ENCODE peak calls at places on chromosomes 4 and X, in six cellular contexts. A is tibial nerve, S is heart right ventricle, U is right atrium auricular region, R is fibroblast of lung, H is ovary. E is an unnamed sample.

GRCh38 chrX:148658115-148658725 is 157.8 kb downstream of the AFF2 start:
- DNase-seq in A (no peak), S (no peak), U (no peak), R (no peak), H (no peak), E (no peak)

GRCh38 chrX:68084765-68085164 is 348.5 kb downstream of the OPHN1 start:
- DNase-seq in A (peak; percentile 48), S (no peak), U (no peak), R (peak; percentile 65), H (peak; percentile 37), E (no peak)

GRCh38 chr4:38101563-38101962 is 141.4 kb downstream of the PTTG2 start:
- DNase-seq in A (no peak), S (no peak), U (no peak), R (no peak), H (no peak), E (no peak)

GRCh38 chrX:55486736-55487135 is 2.9 kb downstream of the USP51 start:
- DNase-seq in A (no peak), S (no peak), U (no peak), R (no peak), H (no peak), E (no peak)

GRCh38 chr4:4821577-4821976 is 37.9 kb upstream of the MSX1 start:
- DNase-seq in A (no peak), S (no peak), U (no peak), R (no peak), H (no peak), E (no peak)

GRCh38 chr4:4418676-4419370 is 31.9 kb downstream of the NSG1 start:
- DNase-seq in A (no peak), S (no peak), U (no peak), R (no peak), H (peak; percentile 4), E (no peak)

GRCh38 chr4:41256131-41256739 is 493 bp upstream of the UCHL1 start:
- DNase-seq in A (no peak), S (no peak), U (no peak), R (peak; percentile 70), H (no peak), E (no peak)

GRCh38 chr4:12679217-12679616 is 804.9 kb downstream of the RAB28 start:
- DNase-seq in A (no peak), S (no peak), U (no peak), R (no peak), H (no peak), E (no peak)

GRCh38 chrX:39017062-39017461 is 215.8 kb downstream of the MID1IP1 start:
- DNase-seq in A (no peak), S (no peak), U (no peak), R (no peak), H (no peak), E (no peak)

GRCh38 chr4:2059034-2059725 is at the start of gene NAT8L:
- DNase-seq in A (no peak), S (peak; percentile 13), U (no peak), R (no peak), H (no peak), E (no peak)

GRCh38 chr4:140251566-140251965 is 97.6 kb upstream of the MAML3 start:
- DNase-seq in A (no peak), S (no peak), U (no peak), R (no peak), H (no peak), E (no peak)

GRCh38 chr4:107888237-107888636 is 43.1 kb upstream of the CYP2U1 start:
- DNase-seq in A (no peak), S (no peak), U (no peak), R (no peak), H (no peak), E (no peak)

GRCh38 chrX:119398587-119398973 is 556 bp upstream of the SLC25A43 start:
- DNase-seq in A (no peak), S (no peak), U (no peak), R (peak; percentile 11), H (no peak), E (no peak)

GRCh38 chr4:99808260-99808857 is 8.3 kb upstream of the DAPP1 start:
- DNase-seq in A (peak; percentile 14), S (peak; percentile 47), U (peak; percentile 76), R (peak; percentile 58), H (peak; percentile 30), E (no peak)

GRCh38 chr4:2250003-2250763 is 8.3 kb upstream of the HAUS3 start:
- DNase-seq in A (no peak), S (no peak), U (peak; percentile 52), R (no peak), H (no peak), E (no peak)

GRCh38 chr4:8238515-8239053 is 31.0 kb upstream of the HTRA3 start:
- DNase-seq in A (no peak), S (peak; percentile 18), U (no peak), R (no peak), H (no peak), E (no peak)

GRCh38 chr4:140504261-140504660 is 6.2 kb upstream of the MGAT4D start:
- DNase-seq in A (no peak), S (no peak), U (no peak), R (no peak), H (no peak), E (no peak)

GRCh38 chrX:2875798-2876399 is 47.2 kb downstream of the GYG2 start:
- DNase-seq in A (no peak), S (no peak), U (peak; percentile 11), R (peak; percentile 14), H (no peak), E (no peak)

GRCh38 chrX:56763556-56764152 is 34.6 kb downstream of the NBDY start:
- DNase-seq in A (no peak), S (no peak), U (peak; percentile 83), R (no peak), H (peak; percentile 89), E (no peak)

GRCh38 chrX:103311401-103311785 is 603 bp upstream of the BEX2 start:
- DNase-seq in A (no peak), S (no peak), U (no peak), R (no peak), H (no peak), E (no peak)

GRCh38 chr4:98284640-98285046 is 23.5 kb downstream of the RAP1GDS1 start:
- DNase-seq in A (no peak), S (no peak), U (no peak), R (no peak), H (no peak), E (no peak)

GRCh38 chrX:129957241-129958099 is 25.0 kb upstream of the BCORL1 start:
- DNase-seq in A (peak; percentile 32), S (peak; percentile 67), U (peak; percentile 63), R (peak; percentile 44), H (peak; percentile 62), E (no peak)

GRCh38 chrX:140709421-140709846 is at the start of gene LINC00632:
- DNase-seq in A (no peak), S (no peak), U (no peak), R (peak; percentile 40), H (no peak), E (no peak)

GRCh38 chr4:125728568-125728967 is 413.8 kb downstream of the FAT4 start:
- DNase-seq in A (no peak), S (no peak), U (no peak), R (peak; percentile 93), H (no peak), E (no peak)

GRCh38 chr4:4386736-4387392 is at the start of gene NSG1:
- DNase-seq in A (no peak), S (peak; percentile 36), U (no peak), R (no peak), H (peak; percentile 42), E (no peak)

GRCh38 chrX:23854122-23854521 is 53.6 kb downstream of the APOO start:
- DNase-seq in A (no peak), S (no peak), U (no peak), R (no peak), H (no peak), E (no peak)
- TF ChIP-seq CTCF in A (no peak), S (no peak), U (no peak), R (no peak), H (no peak), E (no peak)

DNA sequence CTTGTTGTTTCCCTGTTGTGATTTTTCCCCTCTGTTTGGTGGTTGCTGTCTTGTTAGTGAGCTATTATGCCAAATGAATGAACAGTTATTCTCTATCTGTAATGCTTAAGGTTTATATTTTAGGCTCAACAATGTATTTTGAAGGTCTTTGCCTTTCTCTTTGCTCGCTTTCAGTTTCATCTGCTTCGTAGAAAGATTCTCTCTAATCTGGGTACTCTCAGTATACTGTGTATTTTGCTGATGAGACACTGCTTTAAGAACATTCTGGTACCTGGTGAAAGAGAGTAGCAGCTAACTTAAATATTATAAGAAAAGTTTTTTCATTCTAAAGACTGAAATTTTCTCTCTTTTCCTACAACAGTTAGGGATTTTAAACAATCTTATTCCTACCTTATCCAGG is 1274.7 kb upstream of the PABPC4L start:
- DNase-seq in A (no peak), S (no peak), U (no peak), R (no peak), H (no peak), E (no peak)
- H3K4me3 ChIP-seq in A (no peak overlapping the region), S (no peak overlapping the region), U (no peak overlapping the region), R (no peak overlapping the region), H (no peak overlapping the region), E (no peak overlapping the region)

GRCh38 chr4:76166480-76166879 is 18.3 kb upstream of the NUP54 start:
- DNase-seq in A (no peak), S (no peak), U (no peak), R (no peak), H (no peak), E (no peak)
- H3K4me1 ChIP-seq in A (no peaks in the 10 kb centered on the region), S (peaks cover 4% of the 10 kb centered on the region), U (no peaks in the 10 kb centered on the region), R (no peaks in the 10 kb centered on the region), H (no peaks in the 10 kb centered on the region), E (no peaks in the 10 kb centered on the region)

GRCh38 chr4:56959064-56959463 is 18.3 kb downstream of the NOA1 start:
- DNase-seq in A (no peak), S (no peak), U (no peak), R (peak; percentile 24), H (no peak), E (no peak)

GRCh38 chr4:56958111-56958517 is 19.3 kb downstream of the NOA1 start:
- DNase-seq in A (peak; percentile 87), S (peak; percentile 76), U (peak; percentile 97), R (peak; percentile 99), H (peak; percentile 84), E (peak; percentile 79)

DNA sequence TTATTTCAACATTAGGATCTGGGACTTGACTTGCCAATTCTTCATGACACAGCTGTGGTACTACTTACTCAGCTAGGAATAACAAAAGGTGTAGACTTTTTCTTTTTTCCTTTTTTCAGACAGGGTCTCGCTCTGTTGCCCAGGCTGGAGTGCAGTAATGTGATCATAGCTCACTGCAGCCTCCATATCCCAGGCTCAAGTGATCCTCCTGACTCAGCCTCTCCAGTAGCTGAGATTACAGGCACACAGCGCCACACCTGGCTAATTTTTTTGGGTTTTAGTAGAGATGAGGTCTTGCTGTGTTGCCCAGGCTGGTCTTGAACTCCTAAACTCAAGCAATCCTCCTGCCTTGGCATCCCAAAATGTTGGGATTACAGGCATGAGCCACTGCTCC is 16.3 kb downstream of the NOA1 start:
- DNase-seq in A (no peak), S (no peak), U (no peak), R (no peak), H (no peak), E (no peak)
- TF ChIP-seq CTCF in A (no peak), S (no peak), U (no peak), R (no peak), H (no peak), E (no peak)

E was measured in thoracic aorta.